ENCODE peak calls at places on chromosome 13, in six cellular contexts. B, V, K, R, W and O are unnamed samples.

GRCh38 chr13:51971520-51972426 is 39.5 kb downstream of the ATP7B start:
- DNase-seq in R (peak), K (no peak), W (no peak), V (no peak), B (no peak), O (no peak)

GRCh38 chr13:29480893-29481525 is 114.5 kb downstream of the SLC7A1 start:
- DNase-seq in V (no peak), K (no peak), B (no peak), W (no peak), R (no peak), O (no peak)

GRCh38 chr13:99312493-99312883 is 5.3 kb upstream of the GPR183 start:
- DNase-seq in B (no peak), R (no peak), W (peak), V (no peak), K (no peak), O (no peak)

GRCh38 chr13:29165840-29166239 is 345.7 kb downstream of the MTUS2 start:
- DNase-seq in R (no peak), K (no peak), V (no peak), W (no peak), B (no peak), O (no peak)

GRCh38 chr13:22403144-22403543 is 732.3 kb downstream of the FGF9 start:
- DNase-seq in K (no peak), V (no peak), B (no peak), W (no peak), R (no peak), O (no peak)

GRCh38 chr13:23701191-23701590 is 131.0 kb downstream of the TNFRSF19 start:
- DNase-seq in R (no peak), K (no peak), V (no peak), B (no peak), W (no peak), O (no peak)

GRCh38 chr13:29702912-29703351 is 107.4 kb upstream of the SLC7A1 start:
- DNase-seq in R (no peak), B (no peak), V (peak), K (no peak), W (peak), O (no peak)

GRCh38 chr13:113407531-113408393 is 43.8 kb upstream of the GRTP1 start:
- DNase-seq in R (no peak), V (no peak), B (no peak), W (no peak), K (no peak), O (no peak)

GRCh38 chr13:74194856-74195255 is 60.7 kb upstream of the KLF12 start:
- DNase-seq in W (no peak), R (no peak), K (no peak), B (no peak), V (no peak), O (no peak)

GRCh38 chr13:91112191-91112579 is 235.3 kb upstream of the MIR17HG start:
- DNase-seq in V (no peak), W (no peak), K (no peak), B (no peak), R (no peak), O (no peak)

GRCh38 chr13:36102721-36103120 is 28.5 kb downstream of the DCLK1 start:
- DNase-seq in R (no peak), K (no peak), W (no peak), V (no peak), B (no peak), O (no peak)

GRCh38 chr13:35518337-35518736 is 41.8 kb upstream of the MAB21L1 start:
- DNase-seq in V (no peak), K (no peak), W (no peak), R (no peak), B (no peak), O (no peak)

GRCh38 chr13:61142506-61142905 is 273.1 kb downstream of the PCDH20 start:
- DNase-seq in B (no peak), K (no peak), V (peak), R (no peak), W (no peak), O (no peak)

GRCh38 chr13:24684600-24684998 is 4.4 kb downstream of the ATP12A start:
- DNase-seq in B (peak), V (no peak), W (no peak), R (no peak), K (no peak), O (no peak)

GRCh38 chr13:32426191-32426980 is 1.5 kb downstream of the N4BP2L1 start:
- DNase-seq in B (peak), K (no peak), R (no peak), W (no peak), V (no peak), O (peak)

GRCh38 chr13:40933508-40933907 is 85.6 kb downstream of the ELF1 start:
- DNase-seq in B (no peak), W (no peak), V (no peak), K (no peak), R (no peak), O (no peak)

GRCh38 chr13:28268800-28269223 is 130.5 kb downstream of the PAN3 start:
- DNase-seq in B (no peak), W (no peak), V (no peak), K (no peak), R (no peak), O (no peak)

GRCh38 chr13:34913040-34913439 is 29.0 kb upstream of the NBEA start:
- DNase-seq in W (no peak), R (no peak), B (no peak), K (no peak), V (peak), O (no peak)

GRCh38 chr13:59103004-59103768 is 1060.5 kb downstream of the DIAPH3 start:
- DNase-seq in W (no peak), B (no peak), K (no peak), V (no peak), R (no peak), O (no peak)

GRCh38 chr13:20387006-20387405 is 138.7 kb downstream of the CRYL1 start:
- DNase-seq in K (no peak), R (peak), B (no peak), V (no peak), W (no peak), O (no peak)

GRCh38 chr13:105587786-105588185 is 947.7 kb downstream of the EFNB2 start:
- DNase-seq in R (no peak), B (no peak), W (no peak), V (peak), K (no peak), O (no peak)

GRCh38 chr13:79604752-79605151 is 123.8 kb downstream of the NDFIP2 start:
- DNase-seq in V (peak), W (no peak), K (no peak), B (no peak), R (no peak), O (no peak)

DNA sequence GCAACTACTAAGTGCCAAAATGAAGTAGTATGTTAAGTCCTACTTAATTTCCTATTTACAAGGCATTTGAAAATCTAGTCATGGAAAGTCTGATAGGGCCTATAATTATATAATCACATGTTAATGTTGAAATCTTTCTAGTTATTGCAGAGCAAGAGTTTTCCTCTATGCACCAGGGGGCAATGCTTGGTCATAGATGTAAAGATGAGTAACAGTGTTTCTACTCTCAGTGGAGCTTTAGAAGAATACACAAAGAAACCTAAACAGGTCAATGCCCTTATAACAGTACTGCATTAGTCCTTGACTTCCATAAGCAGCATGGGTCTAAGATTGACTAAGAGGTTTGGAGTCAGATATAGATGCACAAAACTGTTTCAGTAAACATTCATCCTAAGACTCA is 218.7 kb downstream of the KCTD12 start:
- DNase-seq in V (peak), W (peak), R (no peak), K (no peak), B (no peak), O (no peak)
- TF ChIP-seq CTCF in V (no peak), W (peak), R (peak), K (no peak), B (no peak), O (no peak)

GRCh38 chr13:42333613-42334328 is 61.8 kb downstream of the AKAP11 start:
- DNase-seq in B (no peak), R (no peak), K (no peak), V (peak), W (no peak), O (no peak)
- TF ChIP-seq CTCF in B (peak), R (peak), K (peak), V (peak), W (peak), O (no peak)

GRCh38 chr13:42973581-42973980 is 18.5 kb downstream of the EPSTI1 start:
- DNase-seq in B (no peak), R (no peak), W (no peak), K (no peak), V (peak), O (no peak)

GRCh38 chr13:42971670-42972355 is 20.2 kb downstream of the EPSTI1 start:
- DNase-seq in K (no peak), V (no peak), B (no peak), R (no peak), W (no peak), O (no peak)

GRCh38 chr13:42969558-42970172 is 22.4 kb downstream of the EPSTI1 start:
- DNase-seq in W (no peak), R (peak), B (peak), V (peak), K (peak), O (peak)

GRCh38 chr13:42968906-42969305 is 23.1 kb downstream of the EPSTI1 start:
- DNase-seq in K (peak), R (no peak), W (no peak), B (no peak), V (peak), O (no peak)

DNA sequence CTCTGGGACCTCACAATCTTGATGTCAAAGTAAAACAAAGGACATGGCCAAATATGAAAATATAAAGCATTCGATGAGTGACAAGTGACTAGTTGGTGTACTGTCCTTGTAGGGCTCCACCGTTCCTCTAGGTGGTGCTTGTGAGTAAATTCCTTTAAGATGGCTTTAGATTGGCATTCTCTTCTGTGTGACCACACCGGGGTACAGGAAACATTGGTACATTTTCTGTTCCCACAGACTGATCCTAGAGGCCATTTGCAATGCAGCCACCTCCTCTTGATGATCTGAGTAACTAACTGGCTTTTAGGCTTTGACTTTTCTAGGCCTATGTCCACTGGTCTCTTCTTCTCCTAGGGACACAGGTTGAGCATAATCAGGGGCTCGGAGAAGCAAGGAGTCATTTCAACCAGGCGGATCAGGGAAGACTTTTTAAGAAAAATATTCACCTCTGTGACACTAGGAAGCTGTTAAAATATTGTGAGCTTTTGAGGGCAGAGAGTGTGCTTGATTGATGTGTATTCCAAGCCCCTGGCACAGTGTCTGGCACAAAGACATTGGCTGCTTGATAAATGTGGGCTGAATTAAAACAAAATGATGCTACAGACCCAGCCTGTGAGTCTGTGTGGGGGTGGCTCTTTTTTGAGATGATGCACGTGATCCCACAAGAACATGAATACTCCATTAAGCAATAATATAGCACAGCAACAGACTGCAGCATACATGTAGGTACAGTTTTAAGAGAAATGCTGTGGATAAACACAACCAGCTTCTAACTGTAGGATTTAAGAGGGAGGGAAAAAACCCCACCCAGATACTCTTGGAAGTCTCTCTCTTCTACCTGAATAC is 21.0 kb downstream of the EPSTI1 start:
- DNase-seq in K (no peak), R (no peak), W (no peak), V (peak), B (no peak), O (no peak)
- TF ChIP-seq CTCF in K (peak), R (peak), W (peak), V (peak), B (peak), O (peak)

GRCh38 chr13:39364797-39365468 is 238.1 kb downstream of the LHFPL6 start:
- DNase-seq in W (no peak), B (no peak), R (no peak), V (peak), K (no peak), O (no peak)
- TF ChIP-seq CTCF in W (no peak), B (no peak), R (no peak), V (no peak), K (no peak), O (no peak)

GRCh38 chr13:26971990-26972888 is 199.4 kb downstream of the USP12 start:
- DNase-seq in B (peak), V (peak), K (no peak), R (no peak), W (no peak), O (no peak)
- TF ChIP-seq CTCF in B (no peak), V (peak), K (no peak), R (peak), W (peak), O (no peak)